ENCODE peak calls at places on chromosomes 1 and 21, in four cellular contexts. One of them, this sample, is unnamed.

GRCh38 chr1:30882678-30883388 is 25.7 kb downstream of the SDC3 start:
- DNase-seq in stimulated activated CD4-positive, alpha-beta T cell treated with anti-CD3 and anti-CD28 coated beads, Interleukin-4, amount 100 ng/mL, for 48 hours: no peak
- DNase-seq in transverse colon: no peak
- DNase-seq in pancreas: no peak
- DNase-seq in this sample: no peak

GRCh38 chr1:24411963-24412362 is 1.6 kb downstream of the STPG1 start:
- DNase-seq in transverse colon: no peak
- DNase-seq in stimulated activated CD4-positive, alpha-beta T cell treated with anti-CD3 and anti-CD28 coated beads, Interleukin-4, amount 100 ng/mL, for 48 hours: no peak
- DNase-seq in pancreas: no peak
- DNase-seq in this sample: no peak

GRCh38 chr1:233064988-233065387 is 114.6 kb downstream of the NTPCR start:
- DNase-seq in stimulated activated CD4-positive, alpha-beta T cell treated with anti-CD3 and anti-CD28 coated beads, Interleukin-4, amount 100 ng/mL, for 48 hours: no peak
- DNase-seq in transverse colon: no peak
- DNase-seq in pancreas: no peak
- DNase-seq in this sample: no peak

GRCh38 chr21:44765231-44766013 is 36.2 kb downstream of the UBE2G2 start:
- DNase-seq in pancreas: no peak
- DNase-seq in transverse colon: no peak
- DNase-seq in stimulated activated CD4-positive, alpha-beta T cell treated with anti-CD3 and anti-CD28 coated beads, Interleukin-4, amount 100 ng/mL, for 48 hours: no peak
- DNase-seq in this sample: no peak

GRCh38 chr21:46448108-46448507 is 10.6 kb upstream of the DIP2A start:
- DNase-seq in pancreas: no peak
- DNase-seq in transverse colon: peak; percentile 44
- DNase-seq in stimulated activated CD4-positive, alpha-beta T cell treated with anti-CD3 and anti-CD28 coated beads, Interleukin-4, amount 100 ng/mL, for 48 hours: no peak
- DNase-seq in this sample: no peak

GRCh38 chr1:2477309-2477708 is 1.2 kb downstream of the PLCH2 start:
- DNase-seq in pancreas: no peak
- DNase-seq in transverse colon: no peak
- DNase-seq in stimulated activated CD4-positive, alpha-beta T cell treated with anti-CD3 and anti-CD28 coated beads, Interleukin-4, amount 100 ng/mL, for 48 hours: no peak
- DNase-seq in this sample: no peak

GRCh38 chr1:27600500-27601175 is 3.3 kb downstream of the AHDC1 start:
- DNase-seq in stimulated activated CD4-positive, alpha-beta T cell treated with anti-CD3 and anti-CD28 coated beads, Interleukin-4, amount 100 ng/mL, for 48 hours: no peak
- DNase-seq in pancreas: no peak
- DNase-seq in transverse colon: no peak
- DNase-seq in this sample: no peak

GRCh38 chr1:3891329-3891867 is 8.7 kb downstream of the C1orf174 start:
- DNase-seq in transverse colon: no peak
- DNase-seq in pancreas: no peak
- DNase-seq in stimulated activated CD4-positive, alpha-beta T cell treated with anti-CD3 and anti-CD28 coated beads, Interleukin-4, amount 100 ng/mL, for 48 hours: no peak
- DNase-seq in this sample: no peak

GRCh38 chr1:193681422-193681821 is 495.0 kb upstream of the B3GALT2 start:
- DNase-seq in stimulated activated CD4-positive, alpha-beta T cell treated with anti-CD3 and anti-CD28 coated beads, Interleukin-4, amount 100 ng/mL, for 48 hours: no peak
- DNase-seq in transverse colon: no peak
- DNase-seq in pancreas: no peak
- DNase-seq in this sample: no peak

GRCh38 chr1:107480548-107480947 is 339.7 kb downstream of the NTNG1 start:
- DNase-seq in pancreas: peak; percentile 62
- DNase-seq in transverse colon: peak; percentile 42
- DNase-seq in stimulated activated CD4-positive, alpha-beta T cell treated with anti-CD3 and anti-CD28 coated beads, Interleukin-4, amount 100 ng/mL, for 48 hours: no peak
- DNase-seq in this sample: no peak

GRCh38 chr1:9073148-9073547 is 3.7 kb upstream of the SLC2A5 start:
- DNase-seq in pancreas: no peak
- DNase-seq in stimulated activated CD4-positive, alpha-beta T cell treated with anti-CD3 and anti-CD28 coated beads, Interleukin-4, amount 100 ng/mL, for 48 hours: no peak
- DNase-seq in transverse colon: no peak
- DNase-seq in this sample: no peak

GRCh38 chr1:3265800-3266485 is 188.5 kb upstream of the ARHGEF16 start:
- DNase-seq in stimulated activated CD4-positive, alpha-beta T cell treated with anti-CD3 and anti-CD28 coated beads, Interleukin-4, amount 100 ng/mL, for 48 hours: no peak
- DNase-seq in transverse colon: no peak
- DNase-seq in pancreas: no peak
- DNase-seq in this sample: no peak

GRCh38 chr21:45989355-45990048 is 7.9 kb downstream of the COL6A1 start:
- DNase-seq in pancreas: peak; percentile 56
- DNase-seq in stimulated activated CD4-positive, alpha-beta T cell treated with anti-CD3 and anti-CD28 coated beads, Interleukin-4, amount 100 ng/mL, for 48 hours: no peak
- DNase-seq in transverse colon: no peak
- DNase-seq in this sample: no peak

GRCh38 chr1:203282720-203283542 is 22.4 kb upstream of the BTG2 start:
- DNase-seq in pancreas: peak; percentile 65
- DNase-seq in transverse colon: no peak
- DNase-seq in stimulated activated CD4-positive, alpha-beta T cell treated with anti-CD3 and anti-CD28 coated beads, Interleukin-4, amount 100 ng/mL, for 48 hours: no peak
- DNase-seq in this sample: no peak

GRCh38 chr1:93596329-93597089 is 85.1 kb downstream of the BCAR3 start:
- DNase-seq in pancreas: no peak
- DNase-seq in transverse colon: no peak
- DNase-seq in stimulated activated CD4-positive, alpha-beta T cell treated with anti-CD3 and anti-CD28 coated beads, Interleukin-4, amount 100 ng/mL, for 48 hours: no peak
- DNase-seq in this sample: no peak

This sample was measured in GM12891.